ENCODE peak calls at places on chromosomes 3 and 15, in seven cellular contexts. One of them, this sample, is unnamed.

GRCh38 chr15:95205101-95205500 is 973.7 kb downstream of the MCTP2 start:
- DNase-seq in H9: no peak
- DNase-seq in mesenchymal stem cell: no peak
- DNase-seq in IMR-90: no peak
- DNase-seq in trophoblast cell: no peak
- DNase-seq in neuronal stem cell: no peak
- DNase-seq in H1: no peak
- DNase-seq in this sample: no peak

GRCh38 chr15:74847462-74847861 is 4.5 kb upstream of the ULK3 start:
- DNase-seq in H9: no peak
- DNase-seq in H1: no peak
- DNase-seq in mesenchymal stem cell: no peak
- DNase-seq in neuronal stem cell: no peak
- DNase-seq in IMR-90: no peak
- DNase-seq in trophoblast cell: no peak
- DNase-seq in this sample: no peak

GRCh38 chr3:44065741-44066140 is 175.9 kb upstream of the TOPAZ1 start:
- DNase-seq in trophoblast cell: no peak
- DNase-seq in IMR-90: no peak
- DNase-seq in mesenchymal stem cell: no peak
- DNase-seq in neuronal stem cell: no peak
- DNase-seq in H1: no peak
- DNase-seq in H9: peak; percentile 54
- DNase-seq in this sample: peak; percentile 43

GRCh38 chr15:34304613-34305012 is 33.0 kb downstream of the SLC12A6 start:
- DNase-seq in neuronal stem cell: no peak
- DNase-seq in mesenchymal stem cell: peak; percentile 62
- DNase-seq in trophoblast cell: no peak
- DNase-seq in H9: no peak
- DNase-seq in H1: no peak
- DNase-seq in IMR-90: peak; percentile 82
- DNase-seq in this sample: no peak

GRCh38 chr3:191721983-191722382 is 261.0 kb downstream of the PYDC2 start:
- DNase-seq in H1: no peak
- DNase-seq in neuronal stem cell: no peak
- DNase-seq in IMR-90: no peak
- DNase-seq in mesenchymal stem cell: no peak
- DNase-seq in H9: no peak
- DNase-seq in trophoblast cell: no peak
- DNase-seq in this sample: no peak

GRCh38 chr3:107775958-107776357 is 253.2 kb downstream of the BBX start:
- DNase-seq in H1: no peak
- DNase-seq in mesenchymal stem cell: no peak
- DNase-seq in H9: no peak
- DNase-seq in neuronal stem cell: no peak
- DNase-seq in IMR-90: no peak
- DNase-seq in trophoblast cell: no peak
- DNase-seq in this sample: no peak

GRCh38 chr15:31758126-31758525 is 272.2 kb upstream of the CHRNA7 start:
- DNase-seq in H9: no peak
- DNase-seq in H1: no peak
- DNase-seq in IMR-90: peak; percentile 2
- DNase-seq in trophoblast cell: no peak
- DNase-seq in neuronal stem cell: no peak
- DNase-seq in mesenchymal stem cell: no peak
- DNase-seq in this sample: peak; percentile 57

GRCh38 chr3:53883008-53883407 is 1.1 kb upstream of the ACTR8 start:
- DNase-seq in H9: no peak
- DNase-seq in neuronal stem cell: no peak
- DNase-seq in mesenchymal stem cell: no peak
- DNase-seq in IMR-90: no peak
- DNase-seq in H1: no peak
- DNase-seq in trophoblast cell: peak; percentile 86
- DNase-seq in this sample: no peak

GRCh38 chr15:91853968-91854943 is 748 bp downstream of the SLCO3A1 start:
- DNase-seq in IMR-90: no peak
- DNase-seq in trophoblast cell: no peak
- DNase-seq in neuronal stem cell: peak; percentile 43
- DNase-seq in H1: no peak
- DNase-seq in mesenchymal stem cell: no peak
- DNase-seq in H9: peak; percentile 51
- DNase-seq in this sample: peak; percentile 57

GRCh38 chr15:31434418-31435255 is 108.0 kb downstream of the KLF13 start:
- DNase-seq in IMR-90: peak; percentile 93
- DNase-seq in neuronal stem cell: no peak
- DNase-seq in H9: no peak
- DNase-seq in mesenchymal stem cell: peak; percentile 97
- DNase-seq in H1: no peak
- DNase-seq in trophoblast cell: peak; percentile 32
- DNase-seq in this sample: no peak

GRCh38 chr3:56998081-56998529 is 62.4 kb upstream of the SPATA12 start:
- DNase-seq in trophoblast cell: no peak
- DNase-seq in H9: no peak
- DNase-seq in H1: no peak
- DNase-seq in neuronal stem cell: no peak
- DNase-seq in mesenchymal stem cell: no peak
- DNase-seq in IMR-90: no peak
- DNase-seq in this sample: no peak

GRCh38 chr15:67175643-67176071 is 78.8 kb downstream of the AAGAB start:
- DNase-seq in IMR-90: peak; percentile 69
- DNase-seq in H9: no peak
- DNase-seq in H1: no peak
- DNase-seq in mesenchymal stem cell: peak; percentile 93
- DNase-seq in neuronal stem cell: no peak
- DNase-seq in trophoblast cell: peak; percentile 79
- DNase-seq in this sample: peak; percentile 65

GRCh38 chr15:79922512-79923067 is 25.8 kb upstream of the MTHFS start:
- DNase-seq in IMR-90: no peak
- DNase-seq in H1: peak; percentile 10
- DNase-seq in trophoblast cell: no peak
- DNase-seq in neuronal stem cell: no peak
- DNase-seq in mesenchymal stem cell: no peak
- DNase-seq in H9: peak; percentile 66
- DNase-seq in this sample: no peak

GRCh38 chr3:49807427-49808114 is 4.5 kb downstream of the INKA1 start:
- DNase-seq in neuronal stem cell: no peak
- DNase-seq in trophoblast cell: no peak
- DNase-seq in H1: no peak
- DNase-seq in IMR-90: no peak
- DNase-seq in mesenchymal stem cell: peak; percentile 20
- DNase-seq in H9: no peak
- DNase-seq in this sample: no peak

GRCh38 chr15:62981071-62981470 is 61.5 kb upstream of the TPM1 start:
- DNase-seq in neuronal stem cell: no peak
- DNase-seq in mesenchymal stem cell: no peak
- DNase-seq in trophoblast cell: no peak
- DNase-seq in H1: no peak
- DNase-seq in IMR-90: no peak
- DNase-seq in H9: no peak
- DNase-seq in this sample: no peak

GRCh38 chr3:108125550-108126071 is 34.8 kb upstream of the CD47 start:
- DNase-seq in trophoblast cell: no peak
- DNase-seq in neuronal stem cell: no peak
- DNase-seq in mesenchymal stem cell: no peak
- DNase-seq in IMR-90: no peak
- DNase-seq in H9: no peak
- DNase-seq in H1: no peak
- DNase-seq in this sample: no peak

GRCh38 chr3:114743746-114744145 is 403.3 kb downstream of the ZBTB20 start:
- DNase-seq in trophoblast cell: no peak
- DNase-seq in mesenchymal stem cell: no peak
- DNase-seq in IMR-90: no peak
- DNase-seq in neuronal stem cell: no peak
- DNase-seq in H1: no peak
- DNase-seq in H9: no peak
- DNase-seq in this sample: no peak

GRCh38 chr15:42578984-42579537 is 3.7 kb downstream of the STARD9 start:
- DNase-seq in H1: no peak
- DNase-seq in neuronal stem cell: no peak
- DNase-seq in H9: no peak
- DNase-seq in trophoblast cell: no peak
- DNase-seq in IMR-90: no peak
- DNase-seq in mesenchymal stem cell: no peak
- DNase-seq in this sample: no peak

DNA sequence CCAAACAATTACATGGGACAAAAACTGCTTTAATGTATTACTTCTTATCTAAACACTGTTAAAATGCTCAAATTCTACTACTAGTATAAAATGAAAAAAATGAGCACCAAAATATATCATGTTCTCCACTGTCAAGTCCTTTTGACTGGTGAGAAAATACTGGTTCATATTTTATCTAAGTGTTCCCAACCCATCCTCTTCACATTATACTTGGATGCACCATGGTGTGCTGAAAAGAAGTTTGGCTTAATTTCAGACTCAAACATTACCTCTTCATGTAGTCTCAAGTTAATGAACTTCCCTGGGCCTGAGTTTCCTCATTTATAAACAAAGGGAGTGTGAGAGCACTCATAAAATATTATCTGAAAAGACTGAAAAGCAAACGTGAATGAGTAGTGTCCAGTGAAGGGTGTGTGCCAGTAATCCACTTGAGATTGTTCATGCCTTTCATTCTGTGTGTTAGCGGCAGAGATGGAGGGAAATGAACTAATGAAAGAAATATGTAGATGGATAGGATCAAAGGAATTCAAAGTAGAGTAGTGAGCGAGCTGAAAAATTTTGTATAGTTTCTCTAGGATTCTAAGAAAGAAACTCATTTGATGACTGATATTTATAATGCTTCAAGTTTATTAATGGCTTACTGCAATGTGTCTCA is 263.2 kb downstream of the NLGN1 start:
- DNase-seq in H1: no peak
- DNase-seq in IMR-90: peak; percentile 45
- DNase-seq in H9: no peak
- DNase-seq in trophoblast cell: peak; percentile 46
- DNase-seq in neuronal stem cell: no peak
- DNase-seq in mesenchymal stem cell: peak; percentile 44
- DNase-seq in this sample: no peak
- H3K18ac ChIP-seq in H1: no peak overlapping the region
- H3K18ac ChIP-seq in IMR-90: no peak overlapping the region
- H3K18ac ChIP-seq in H9: no peak overlapping the region
- H3K18ac ChIP-seq in trophoblast cell: no peak overlapping the region
- H3K18ac ChIP-seq in neuronal stem cell: no peak overlapping the region
- H3K18ac ChIP-seq in mesenchymal stem cell: no peak overlapping the region
- H3K18ac ChIP-seq in this sample: no peak overlapping the region

GRCh38 chr3:165193392-165194268 is 2.6 kb downstream of the SLITRK3 start:
- DNase-seq in H1: no peak
- DNase-seq in mesenchymal stem cell: peak; percentile 30
- DNase-seq in H9: no peak
- DNase-seq in trophoblast cell: no peak
- DNase-seq in neuronal stem cell: peak; percentile 35
- DNase-seq in IMR-90: no peak
- DNase-seq in this sample: peak; percentile 61

GRCh38 chr3:165192610-165193192 is 3.5 kb downstream of the SLITRK3 start:
- DNase-seq in neuronal stem cell: peak; percentile 67
- DNase-seq in H9: peak; percentile 80
- DNase-seq in trophoblast cell: no peak
- DNase-seq in IMR-90: no peak
- DNase-seq in H1: peak; percentile 59
- DNase-seq in mesenchymal stem cell: peak; percentile 8
- DNase-seq in this sample: peak; percentile 51

GRCh38 chr3:165191476-165191875 is 4.7 kb downstream of the SLITRK3 start:
- DNase-seq in H1: no peak
- DNase-seq in neuronal stem cell: no peak
- DNase-seq in IMR-90: no peak
- DNase-seq in mesenchymal stem cell: no peak
- DNase-seq in trophoblast cell: no peak
- DNase-seq in H9: no peak
- DNase-seq in this sample: no peak

GRCh38 chr3:165185707-165186327 is 10.4 kb downstream of the SLITRK3 start:
- DNase-seq in trophoblast cell: peak; percentile 51
- DNase-seq in H9: peak; percentile 58
- DNase-seq in neuronal stem cell: peak; percentile 67
- DNase-seq in mesenchymal stem cell: peak; percentile 65
- DNase-seq in IMR-90: peak; percentile 52
- DNase-seq in H1: no peak
- DNase-seq in this sample: peak; percentile 75

GRCh38 chr3:165188452-165188851 is 7.7 kb downstream of the SLITRK3 start:
- DNase-seq in H9: no peak
- DNase-seq in H1: no peak
- DNase-seq in mesenchymal stem cell: no peak
- DNase-seq in IMR-90: no peak
- DNase-seq in neuronal stem cell: no peak
- DNase-seq in trophoblast cell: no peak
- DNase-seq in this sample: no peak
- H3K18ac ChIP-seq in H9: no peak overlapping the region
- H3K18ac ChIP-seq in H1: no peak overlapping the region
- H3K18ac ChIP-seq in mesenchymal stem cell: no peak overlapping the region
- H3K18ac ChIP-seq in IMR-90: no peak overlapping the region
- H3K18ac ChIP-seq in neuronal stem cell: no peak overlapping the region
- H3K18ac ChIP-seq in trophoblast cell: no peak overlapping the region
- H3K18ac ChIP-seq in this sample: no peak overlapping the region

DNA sequence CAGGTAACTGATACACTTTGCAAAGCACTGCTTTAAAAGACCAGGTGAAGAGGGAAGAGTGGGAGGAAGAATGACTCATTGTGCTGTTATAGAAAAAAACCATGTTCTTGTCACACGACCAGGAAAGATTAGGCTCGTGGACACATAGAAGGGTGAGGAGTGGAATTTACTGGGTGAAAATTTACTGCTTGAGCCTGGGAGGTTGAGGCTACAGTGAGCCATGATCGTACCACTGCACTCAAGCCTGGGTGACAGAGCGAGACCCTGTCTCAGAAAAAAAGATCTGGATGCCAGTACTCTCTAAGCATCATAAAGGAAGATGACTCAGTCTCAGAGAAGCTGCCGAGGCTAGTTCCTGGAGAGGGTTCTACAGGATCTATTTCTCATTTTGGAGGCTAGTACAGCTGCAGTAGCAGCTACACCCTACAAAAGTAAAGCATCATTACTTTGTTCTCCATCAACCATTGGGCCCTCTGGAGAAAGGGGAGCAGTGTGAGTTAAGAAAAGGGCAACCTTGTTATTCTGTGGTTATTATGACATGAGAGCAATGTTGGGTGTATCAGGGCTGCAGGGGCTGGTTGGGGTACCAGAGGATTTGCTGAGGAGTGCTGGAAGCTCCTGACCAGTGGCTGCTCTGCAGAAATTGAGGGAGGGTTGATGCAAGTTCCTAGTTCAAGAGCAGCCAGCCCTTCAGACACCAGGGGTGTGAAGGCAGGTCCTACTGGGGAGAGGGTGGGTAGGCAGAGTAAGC is 75.4 kb downstream of the CMTM8 start:
- DNase-seq in neuronal stem cell: no peak
- DNase-seq in trophoblast cell: no peak
- DNase-seq in mesenchymal stem cell: peak; percentile 27
- DNase-seq in IMR-90: peak; percentile 3
- DNase-seq in H1: no peak
- DNase-seq in H9: no peak
- DNase-seq in this sample: no peak
- H3K18ac ChIP-seq in neuronal stem cell: no peak overlapping the region
- H3K18ac ChIP-seq in trophoblast cell: peak overlapping the region; percentile 56
- H3K18ac ChIP-seq in mesenchymal stem cell: no peak overlapping the region
- H3K18ac ChIP-seq in IMR-90: no peak overlapping the region
- H3K18ac ChIP-seq in H1: peak overlapping the region; percentile 72
- H3K18ac ChIP-seq in H9: no peak overlapping the region
- H3K18ac ChIP-seq in this sample: no peak overlapping the region

DNA sequence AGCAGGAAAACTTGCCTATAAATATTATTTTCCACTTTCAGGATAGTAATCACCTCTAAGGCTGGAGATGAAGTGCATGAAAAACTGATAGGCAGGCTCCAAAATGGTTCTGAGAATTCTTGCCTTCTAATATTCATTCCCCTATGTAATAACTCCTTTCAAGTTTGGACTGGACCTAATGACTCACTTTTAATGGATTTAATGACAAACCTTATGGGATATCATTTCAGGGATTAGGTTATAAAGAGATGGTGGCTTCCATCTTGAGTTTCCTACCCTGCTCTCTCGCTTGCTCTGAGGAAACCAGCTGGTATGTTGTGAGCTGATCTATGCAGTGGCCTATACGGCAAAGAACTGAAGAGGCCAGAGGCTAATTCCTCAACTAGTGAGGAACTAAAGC is 192.0 kb downstream of the BCHE start:
- DNase-seq in mesenchymal stem cell: no peak
- DNase-seq in H9: no peak
- DNase-seq in trophoblast cell: no peak
- DNase-seq in H1: no peak
- DNase-seq in IMR-90: no peak
- DNase-seq in neuronal stem cell: no peak
- DNase-seq in this sample: no peak
- H3K18ac ChIP-seq in mesenchymal stem cell: no peak overlapping the region
- H3K18ac ChIP-seq in H9: no peak overlapping the region
- H3K18ac ChIP-seq in trophoblast cell: no peak overlapping the region
- H3K18ac ChIP-seq in H1: no peak overlapping the region
- H3K18ac ChIP-seq in IMR-90: no peak overlapping the region
- H3K18ac ChIP-seq in neuronal stem cell: no peak overlapping the region
- H3K18ac ChIP-seq in this sample: no peak overlapping the region

This sample was measured in mesendoderm.